ENCODE peak calls at places on chromosome 2, in five cellular contexts. O is NCI-H2171 treated with DMSO at 0.1 percent for 48 hours, F is H1, E is T-helper 17 cell, W is NCI-H2029. N is an unnamed sample.

GRCh38 chr2:191678437-191679110 is 638 bp downstream of the NABP1 start:
- DNase-seq in O (peak; percentile 52), F (no peak), E (peak; percentile 47), W (no peak), N (no peak)

GRCh38 chr2:64699712-64700111 is 46.0 kb upstream of the SERTAD2 start:
- DNase-seq in O (no peak), F (no peak), E (no peak), W (no peak), N (no peak)

GRCh38 chr2:85549095-85549494 is 10.1 kb downstream of the MAT2A start:
- DNase-seq in O (no peak), F (no peak), E (no peak), W (no peak), N (no peak)

GRCh38 chr2:4973354-4973753 is 718.8 kb upstream of the SOX11 start:
- DNase-seq in O (no peak), F (no peak), E (no peak), W (no peak), N (no peak)

GRCh38 chr2:157261199-157261782 is 3.8 kb downstream of the GALNT5 start:
- DNase-seq in O (peak; percentile 74), F (no peak), E (no peak), W (peak; percentile 46), N (peak; percentile 51)

GRCh38 chr2:47520825-47521665 is 118.1 kb downstream of the MSH2 start:
- DNase-seq in O (peak; percentile 93), F (no peak), E (peak; percentile 36), W (peak; percentile 69), N (peak; percentile 33)

GRCh38 chr2:26608557-26608956 is 32.6 kb downstream of the CIB4 start:
- DNase-seq in O (no peak), F (no peak), E (no peak), W (no peak), N (no peak)

GRCh38 chr2:150279673-150280072 is 207.8 kb downstream of the RND3 start:
- DNase-seq in O (no peak), F (no peak), E (no peak), W (no peak), N (no peak)

GRCh38 chr2:36798724-36799123 is 102.2 kb downstream of the VIT start:
- DNase-seq in O (no peak), F (no peak), E (no peak), W (no peak), N (no peak)

GRCh38 chr2:230875347-230876315 is 10.9 kb downstream of the ITM2C start:
- DNase-seq in O (no peak), F (no peak), E (no peak), W (no peak), N (no peak)

GRCh38 chr2:69223759-69224494 is 163.1 kb downstream of the GFPT1 start:
- DNase-seq in O (peak; percentile 88), F (no peak), E (no peak), W (peak; percentile 15), N (no peak)

GRCh38 chr2:209578394-209579006 is 154.7 kb downstream of the MAP2 start:
- DNase-seq in O (peak; percentile 81), F (no peak), E (no peak), W (no peak), N (no peak)

GRCh38 chr2:196660264-196660663 is 20.7 kb downstream of the CCDC150 start:
- DNase-seq in O (no peak), F (no peak), E (no peak), W (no peak), N (peak; percentile 86)

GRCh38 chr2:43073373-43073772 is 153.0 kb downstream of the ZFP36L2 start:
- DNase-seq in O (no peak), F (no peak), E (no peak), W (no peak), N (peak; percentile 61)

GRCh38 chr2:169933124-169933711 is 106.0 kb downstream of the UBR3 start:
- DNase-seq in O (peak; percentile 79), F (no peak), E (no peak), W (peak; percentile 25), N (peak; percentile 56)

N was measured in AG10803.